ENCODE peak calls at places on chromosomes 3 and 15, in four cellular contexts. Y is body of pancreas, T is OCI-LY7, K is IMR-90. V is an unnamed sample.

GRCh38 chr15:27449041-27449440 is 478.1 kb downstream of the GABRG3 start:
- DNase-seq in T (no peak), K (no peak), Y (no peak), V (no peak)

GRCh38 chr3:49484471-49484870 is 14.4 kb downstream of the DAG1 start:
- DNase-seq in T (no peak), K (no peak), Y (no peak), V (no peak)

GRCh38 chr15:79858469-79858868 is 38.3 kb downstream of the MTHFS start:
- DNase-seq in K (no peak), Y (no peak), T (no peak), V (no peak)

GRCh38 chr3:141642215-141642614 is 95.9 kb upstream of the RNF7 start:
- DNase-seq in T (no peak), K (no peak), Y (no peak), V (no peak)

GRCh38 chr15:71272932-71273331 is 157.7 kb downstream of the THSD4 start:
- DNase-seq in T (no peak), K (peak; percentile 84), Y (no peak), V (no peak)

GRCh38 chr3:50237754-50238548 is 1.9 kb downstream of the GNAI2 start:
- DNase-seq in Y (peak; percentile 72), K (peak; percentile 82), T (peak; percentile 90), V (peak; percentile 48)

GRCh38 chr15:73941044-73941443 is 14.8 kb downstream of the LOXL1 start:
- DNase-seq in T (no peak), Y (no peak), K (peak; percentile 97), V (no peak)

GRCh38 chr15:55627730-55628368 is 39.7 kb upstream of the PYGO1 start:
- DNase-seq in Y (no peak), T (no peak), K (peak; percentile 95), V (no peak)

GRCh38 chr3:53334742-53335141 is 12.6 kb downstream of the DCP1A start:
- DNase-seq in Y (no peak), T (no peak), K (no peak), V (no peak)

GRCh38 chr3:12893247-12893646 is 51.9 kb upstream of the RPL32 start:
- DNase-seq in K (no peak), T (no peak), Y (no peak), V (no peak)

GRCh38 chr3:82462977-82463376 is 701.5 kb upstream of the GBE1 start:
- DNase-seq in K (no peak), T (no peak), Y (peak; percentile 13), V (no peak)

GRCh38 chr3:42556089-42556632 is 25.6 kb downstream of the SEC22C start:
- DNase-seq in T (peak; percentile 20), K (no peak), Y (no peak), V (no peak)

GRCh38 chr3:170599995-170600624 is 14.2 kb upstream of the SLC7A14 start:
- DNase-seq in K (no peak), T (no peak), Y (no peak), V (no peak)

GRCh38 chr15:73984208-73984979 is 7.7 kb downstream of the STOML1 start:
- DNase-seq in Y (no peak), T (no peak), K (no peak), V (no peak)

GRCh38 chr15:73985101-73985873 is 6.8 kb downstream of the STOML1 start:
- DNase-seq in T (no peak), K (peak; percentile 83), Y (no peak), V (no peak)

GRCh38 chr15:63573533-63573932 is 23.7 kb upstream of the FBXL22 start:
- DNase-seq in T (no peak), K (peak; percentile 57), Y (no peak), V (no peak)

GRCh38 chr3:127065561-127066270 is 82.8 kb downstream of the PLXNA1 start:
- DNase-seq in Y (no peak), K (no peak), T (no peak), V (no peak)

GRCh38 chr15:70722266-70723123 is 40.9 kb downstream of the UACA start:
- DNase-seq in T (peak; percentile 45), Y (no peak), K (peak; percentile 74), V (no peak)

GRCh38 chr3:129239992-129240391 is 9.4 kb upstream of the COPG1 start:
- DNase-seq in T (no peak), Y (no peak), K (no peak), V (no peak)

DNA sequence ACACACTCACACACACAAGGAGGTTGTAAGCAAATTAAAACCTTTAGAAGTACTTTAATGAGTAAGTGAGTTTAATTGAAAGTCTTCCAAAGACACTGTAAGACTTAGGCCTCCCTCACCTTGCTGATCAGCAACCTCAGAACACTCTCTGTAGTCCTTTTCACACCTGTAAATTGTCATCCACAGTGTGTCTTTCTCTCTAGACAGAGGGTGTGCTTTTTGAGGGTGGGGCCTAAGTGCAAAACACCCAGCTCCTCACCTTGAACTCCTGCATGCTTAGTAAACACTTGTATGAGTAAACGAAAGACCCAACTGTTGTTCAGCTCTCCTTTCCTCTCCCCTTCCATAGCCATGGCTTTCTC is 183.2 kb upstream of the IL12A start:
- DNase-seq in Y (no peak), T (no peak), K (no peak), V (no peak)
- H3K27ac ChIP-seq in Y (no peak overlapping the region), T (no peak overlapping the region), K (no peak overlapping the region), V (no peak overlapping the region)

GRCh38 chr3:55571913-55572312 is 84.8 kb upstream of the WNT5A start:
- DNase-seq in Y (peak; percentile 18), K (no peak), T (no peak), V (peak; percentile 20)
- H3K4me3 ChIP-seq in Y (no peak overlapping the region), K (no peak overlapping the region), T (no peak overlapping the region), V (no peak overlapping the region)

GRCh38 chr15:88804257-88804656 is 1.0 kb downstream of the ACAN start:
- DNase-seq in Y (no peak), T (no peak), K (no peak), V (no peak)

GRCh38 chr15:88803241-88803919 is at the start of gene ACAN:
- DNase-seq in T (no peak), Y (no peak), K (no peak), V (no peak)

GRCh38 chr15:88803920-88804247 is 648 bp downstream of the ACAN start:
- DNase-seq in T (no peak), K (no peak), Y (no peak), V (no peak)

GRCh38 chr15:88802991-88803240 is 320 bp upstream of the ACAN start:
- DNase-seq in K (no peak), Y (no peak), T (no peak), V (no peak)

DNA sequence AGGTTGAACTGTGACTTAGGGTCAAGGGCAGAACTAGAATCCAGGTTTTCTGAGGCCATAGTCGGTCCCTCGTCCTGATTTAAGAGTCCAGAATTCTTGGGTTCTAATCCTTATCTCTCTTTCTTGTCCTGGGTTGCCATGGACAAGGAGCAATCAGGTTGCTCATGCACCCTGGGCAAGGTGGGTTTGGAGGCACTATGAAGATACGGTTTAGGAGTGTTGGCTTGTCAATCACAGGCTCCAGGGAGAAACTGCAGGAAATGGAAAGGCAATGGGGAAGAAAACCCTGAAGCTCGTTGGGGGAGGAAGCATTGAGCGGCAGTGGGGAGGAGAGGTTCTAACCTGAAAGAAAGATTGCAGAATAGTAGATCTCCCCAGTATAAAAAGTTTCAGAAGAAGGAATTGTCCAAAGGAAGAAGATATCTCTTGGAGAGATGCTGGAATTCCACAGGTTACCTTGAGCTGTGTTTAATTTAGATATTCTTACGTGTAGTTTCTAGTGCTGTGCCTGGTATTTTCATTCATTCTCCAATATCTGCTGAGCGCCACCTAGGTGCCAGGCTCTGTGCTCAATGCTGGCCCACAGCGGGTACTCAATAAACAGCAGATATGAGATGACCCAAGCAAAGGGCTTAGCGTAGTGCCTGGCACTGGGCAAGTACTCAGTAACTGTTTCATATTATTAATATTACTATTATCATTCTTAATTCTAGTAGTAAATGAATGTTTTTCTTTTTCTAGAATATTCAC is 2.0 kb downstream of the ACAN start:
- DNase-seq in Y (peak; percentile 30), T (peak; percentile 12), K (no peak), V (no peak)
- TF ChIP-seq CTCF in Y (no peak), T (peak; percentile 59), K (no peak), V (no peak)

DNA sequence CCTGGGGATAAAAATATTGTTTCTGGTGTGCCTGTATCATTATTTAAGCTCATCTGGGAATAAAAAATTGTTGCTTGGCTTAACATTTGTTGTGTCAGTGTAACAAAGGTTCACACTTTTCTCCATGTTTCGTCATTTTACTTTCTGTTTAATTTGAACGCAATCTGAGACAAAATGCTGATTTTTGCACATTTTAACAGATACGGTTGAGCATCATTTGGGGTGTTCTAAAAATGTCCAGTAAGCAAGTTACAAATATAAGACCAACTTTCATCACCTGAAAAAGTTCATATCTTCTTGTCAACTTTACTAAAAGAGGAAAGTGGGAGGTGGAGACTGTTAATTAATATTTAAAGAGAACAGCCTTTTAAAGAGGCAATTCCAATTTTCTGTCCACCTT is 134.8 kb upstream of the CNTN4 start:
- DNase-seq in K (no peak), T (no peak), Y (no peak), V (no peak)
- H3K27ac ChIP-seq in K (no peak overlapping the region), T (no peak overlapping the region), Y (no peak overlapping the region), V (no peak overlapping the region)